ENCODE peak calls at places on chromosomes 5 and 9, in six cellular contexts. R is IMR-90, K is Peyer's patch, M is omental fat pad, Y is AG09309, B is CD14-positive monocyte. F is an unnamed sample.
A peak's percentile ranks its signal among the peaks of the same experiment; 100 is the strongest.

GRCh38 chr9:125989090-125989501 is 241.9 kb downstream of the PBX3 start:
- DNase-seq in R (no peak), K (no peak), M (no peak), Y (no peak), B (peak; percentile 39), F (no peak)

GRCh38 chr9:134671341-134672113 is 29.9 kb downstream of the COL5A1 start:
- DNase-seq in R (no peak), K (no peak), M (no peak), Y (no peak), B (no peak), F (no peak)

GRCh38 chr5:147397616-147398015 is 112.3 kb downstream of the DPYSL3 start:
- DNase-seq in R (no peak), K (no peak), M (no peak), Y (no peak), B (no peak), F (no peak)

GRCh38 chr9:32915802-32916201 is 85.6 kb downstream of the APTX start:
- DNase-seq in R (no peak), K (no peak), M (no peak), Y (no peak), B (no peak), F (no peak)

GRCh38 chr9:5499889-5500398 is 10.4 kb upstream of the PDCD1LG2 start:
- DNase-seq in R (peak; percentile 68), K (no peak), M (no peak), Y (no peak), B (no peak), F (no peak)

GRCh38 chr5:122163151-122164069 is 34.1 kb downstream of the ZNF474 start:
- DNase-seq in R (peak; percentile 95), K (no peak), M (no peak), Y (peak; percentile 78), B (no peak), F (no peak)

GRCh38 chr9:137227853-137228514 is 682 bp downstream of the RNF224 start:
- DNase-seq in R (no peak), K (no peak), M (no peak), Y (no peak), B (no peak), F (no peak)

GRCh38 chr5:92678576-92679105 is 902.4 kb downstream of the NR2F1-AS1 start:
- DNase-seq in R (no peak), K (no peak), M (no peak), Y (no peak), B (no peak), F (no peak)

GRCh38 chr5:143554194-143554717 is 150.8 kb upstream of the NR3C1 start:
- DNase-seq in R (peak; percentile 99), K (no peak), M (no peak), Y (peak; percentile 96), B (peak; percentile 75), F (no peak)

GRCh38 chr5:149857499-149857898 is 87.1 kb downstream of the PDE6A start:
- DNase-seq in R (no peak), K (peak; percentile 29), M (peak; percentile 46), Y (no peak), B (no peak), F (no peak)

DNA sequence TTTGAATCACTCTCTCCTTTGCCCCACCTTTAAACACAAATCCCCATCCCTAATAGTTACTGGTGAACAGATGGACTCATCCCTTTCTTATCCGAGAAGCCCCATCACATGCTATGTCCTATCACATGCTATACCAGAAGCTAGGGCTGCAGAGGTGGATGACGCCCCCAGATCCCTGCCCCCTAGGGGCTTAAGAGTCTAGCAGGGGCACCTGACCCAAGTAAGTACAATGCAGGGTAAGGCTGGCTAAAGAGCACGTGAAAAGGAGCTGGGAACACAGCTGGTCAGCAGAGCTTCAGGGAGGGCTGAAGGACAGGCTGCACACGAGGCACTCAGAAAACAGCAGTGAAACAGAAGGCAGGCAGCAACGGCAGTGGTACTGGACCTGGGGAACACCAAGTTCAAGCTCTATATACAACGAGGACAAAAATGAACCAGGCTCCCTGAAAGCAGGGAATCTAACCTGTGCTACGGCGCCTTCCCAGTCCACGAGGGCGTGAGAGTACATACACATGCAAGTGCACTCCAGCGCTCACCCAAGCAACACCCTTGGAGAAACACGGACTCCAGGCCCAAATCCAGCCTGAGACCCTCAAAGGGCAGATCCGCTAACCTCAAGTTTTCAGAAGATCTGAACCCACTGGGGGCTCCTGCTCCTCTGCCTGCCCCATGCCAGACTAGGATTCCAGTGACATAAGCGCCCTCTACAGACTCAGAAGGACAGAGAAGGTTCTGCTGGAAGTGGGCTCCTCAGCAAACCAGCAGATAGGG is 57.5 kb downstream of the PSMB7 start:
- DNase-seq in R (no peak), K (no peak), M (no peak), Y (no peak), B (no peak), F (no peak)
- TF ChIP-seq CTCF in R (no peak), K (no peak), M (no peak), Y (no peak), B (no peak), F (no peak)

GRCh38 chr5:124660229-124661093 is 86.0 kb downstream of the ZNF608 start:
- DNase-seq in R (no peak), K (no peak), M (no peak), Y (no peak), B (no peak), F (no peak)

GRCh38 chr5:124663101-124663506 is 83.3 kb downstream of the ZNF608 start:
- DNase-seq in R (no peak), K (no peak), M (no peak), Y (no peak), B (no peak), F (no peak)

GRCh38 chr5:124661317-124662141 is 84.9 kb downstream of the ZNF608 start:
- DNase-seq in R (peak; percentile 92), K (no peak), M (no peak), Y (no peak), B (no peak), F (no peak)

GRCh38 chr5:124664287-124664686 is 82.2 kb downstream of the ZNF608 start:
- DNase-seq in R (no peak), K (no peak), M (no peak), Y (no peak), B (no peak), F (no peak)

GRCh38 chr5:124662261-124662781 is 84.1 kb downstream of the ZNF608 start:
- DNase-seq in R (no peak), K (no peak), M (no peak), Y (no peak), B (no peak), F (no peak)
- TF ChIP-seq CTCF in R (no peak), K (no peak), M (no peak), Y (no peak), B (no peak), F (no peak)

GRCh38 chr5:91225848-91226686 is 157.1 kb downstream of the ARRDC3 start:
- DNase-seq in R (no peak), K (peak; percentile 38), M (no peak), Y (no peak), B (no peak), F (peak; percentile 26)
- TF ChIP-seq CTCF in R (peak; percentile 10), K (peak; percentile 56), M (no peak), Y (peak; percentile 21), B (no peak), F (peak; percentile 42)

DNA sequence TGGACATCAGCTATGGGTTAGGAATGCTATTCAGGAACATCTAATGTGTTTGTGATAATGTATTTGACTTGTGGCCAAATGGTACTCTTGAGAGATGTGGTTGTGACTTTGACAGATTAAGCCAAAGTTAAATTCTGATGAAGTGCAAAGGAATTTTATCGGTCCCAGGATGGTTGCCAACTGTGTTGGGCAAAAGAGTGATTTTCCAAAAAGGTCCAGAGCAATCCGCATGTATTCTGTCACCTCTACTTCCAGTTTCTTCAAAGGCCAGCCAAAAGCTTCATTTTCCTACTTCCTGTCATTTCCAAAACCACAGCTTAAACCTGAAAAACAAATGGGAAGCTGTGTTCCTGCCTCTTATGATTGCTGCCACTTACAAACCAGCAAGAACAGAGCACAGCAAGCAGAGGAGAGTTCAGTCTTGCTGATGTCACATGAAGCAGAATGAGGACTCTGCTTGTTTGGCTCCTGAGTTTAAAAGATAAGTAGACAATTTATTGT is 59.8 kb downstream of the MARCHF3 start:
- DNase-seq in R (peak; percentile 42), K (no peak), M (no peak), Y (peak; percentile 38), B (no peak), F (no peak)
- TF ChIP-seq CTCF in R (no peak), K (no peak), M (no peak), Y (no peak), B (no peak), F (no peak)

GRCh38 chr9:98738741-98739140 is 30.0 kb upstream of the GABBR2 start:
- DNase-seq in R (no peak), K (no peak), M (no peak), Y (no peak), B (no peak), F (no peak)
- TF ChIP-seq CTCF in R (no peak), K (no peak), M (no peak), Y (no peak), B (no peak), F (no peak)

GRCh38 chr9:30997291-30997690 is 1387.2 kb upstream of the ACO1 start:
- DNase-seq in R (no peak), K (no peak), M (no peak), Y (no peak), B (no peak), F (no peak)
- TF ChIP-seq CTCF in R (no peak), K (no peak), M (no peak), Y (no peak), B (no peak), F (no peak)

GRCh38 chr5:41966706-41967105 is 41.6 kb downstream of the FBXO4 start:
- DNase-seq in R (no peak), K (no peak), M (no peak), Y (no peak), B (no peak), F (no peak)

GRCh38 chr5:41973087-41973486 is 48.0 kb downstream of the FBXO4 start:
- DNase-seq in R (no peak), K (no peak), M (no peak), Y (no peak), B (no peak), F (no peak)

GRCh38 chr5:41967401-41967800 is 42.3 kb downstream of the FBXO4 start:
- DNase-seq in R (no peak), K (no peak), M (no peak), Y (no peak), B (no peak), F (no peak)

GRCh38 chr5:41973887-41974286 is 48.8 kb downstream of the FBXO4 start:
- DNase-seq in R (no peak), K (no peak), M (no peak), Y (no peak), B (no peak), F (no peak)

GRCh38 chr5:41968153-41968723 is 43.2 kb downstream of the FBXO4 start:
- DNase-seq in R (no peak), K (no peak), M (no peak), Y (no peak), B (no peak), F (no peak)
- TF ChIP-seq CTCF in R (no peak), K (no peak), M (no peak), Y (peak; percentile 22), B (no peak), F (no peak)

GRCh38 chr5:4699592-4699991 is 440.5 kb upstream of the ADAMTS16 start:
- DNase-seq in R (no peak), K (no peak), M (no peak), Y (no peak), B (no peak), F (no peak)
- TF ChIP-seq CTCF in R (no peak), K (no peak), M (no peak), Y (no peak), B (no peak), F (no peak)

F was measured in natural killer cell.